ENCODE peak calls at places on chromosomes 7 and 10, in four cellular contexts. L, Z, E and R are unnamed samples.

GRCh38 chr10:10993785-10994184 is 23.9 kb upstream of the CELF2 start:
- DNase-seq in Z (no peak), E (no peak), L (no peak), R (no peak)

GRCh38 chr7:4665661-4666060 is 16.4 kb upstream of the FOXK1 start:
- DNase-seq in Z (no peak), E (no peak), L (no peak), R (no peak)

GRCh38 chr7:91263359-91264082 is 712 bp upstream of the FZD1 start:
- DNase-seq in Z (peak), E (no peak), L (no peak), R (no peak)

GRCh38 chr7:132469264-132469663 is 107.0 kb downstream of the PLXNA4 start:
- DNase-seq in E (no peak), L (no peak), Z (no peak), R (no peak)

GRCh38 chr7:1021931-1022330 is 22.4 kb upstream of the GPR146 start:
- DNase-seq in L (no peak), E (no peak), Z (no peak), R (no peak)

GRCh38 chr7:44278451-44279161 is 46.8 kb downstream of the CAMK2B start:
- DNase-seq in Z (no peak), E (no peak), L (no peak), R (no peak)

GRCh38 chr10:133528845-133529575 is 1.8 kb downstream of the CYP2E1 start:
- DNase-seq in L (no peak), E (no peak), Z (peak), R (no peak)

GRCh38 chr7:98329100-98329871 is 47.8 kb downstream of the BRI3 start:
- DNase-seq in E (no peak), L (no peak), Z (no peak), R (no peak)

GRCh38 chr10:101291254-101292193 is 62.3 kb upstream of the LBX1 start:
- DNase-seq in L (no peak), E (peak), Z (peak), R (no peak)

GRCh38 chr7:34073676-34074075 is 168.3 kb downstream of the BMPER start:
- DNase-seq in E (no peak), L (no peak), Z (no peak), R (no peak)

GRCh38 chr10:31630866-31631567 is 297.6 kb downstream of the ARHGAP12 start:
- DNase-seq in L (no peak), E (no peak), Z (no peak), R (no peak)

GRCh38 chr7:100590077-100590737 is 4.1 kb downstream of the FBXO24 start:
- DNase-seq in E (no peak), L (no peak), Z (no peak), R (no peak)

GRCh38 chr7:112084506-112084905 is 121.7 kb downstream of the DOCK4 start:
- DNase-seq in L (no peak), Z (no peak), E (no peak), R (no peak)

GRCh38 chr10:32961892-32962369 is 3.9 kb upstream of the ITGB1 start:
- DNase-seq in E (peak), L (peak), Z (peak), R (no peak)

GRCh38 chr7:132654150-132654549 is 77.9 kb upstream of the PLXNA4 start:
- DNase-seq in Z (peak), L (peak), E (no peak), R (no peak)

GRCh38 chr7:74405191-74405898 is 48.4 kb upstream of the GTF2IRD1 start:
- DNase-seq in L (no peak), Z (peak), E (no peak), R (no peak)

GRCh38 chr10:29646238-29646902 is 11.6 kb upstream of the SVIL start:
- DNase-seq in E (no peak), L (no peak), Z (no peak), R (no peak)

GRCh38 chr7:42236266-42237161 is 495 bp downstream of the GLI3 start:
- DNase-seq in L (no peak), E (no peak), Z (no peak), R (no peak)

GRCh38 chr7:42237891-42238531 is 1.0 kb upstream of the GLI3 start:
- DNase-seq in L (no peak), E (no peak), Z (peak), R (no peak)

GRCh38 chr7:42235734-42236133 is 1.3 kb downstream of the GLI3 start:
- DNase-seq in E (no peak), L (no peak), Z (no peak), R (no peak)

GRCh38 chr7:42238709-42239395 is 1.8 kb upstream of the GLI3 start:
- DNase-seq in L (no peak), E (no peak), Z (peak), R (no peak)

GRCh38 chr7:42237162-42237821 is at the start of gene GLI3:
- DNase-seq in L (no peak), E (no peak), Z (peak), R (no peak)
- TF ChIP-seq CTCF in L (no peak), E (no peak), Z (no peak), R (no peak)

GRCh38 chr7:104096683-104097082 is 107.2 kb upstream of the RELN start:
- DNase-seq in Z (peak), E (peak), L (peak), R (no peak)
- TF ChIP-seq TCF7L2 in Z (no peak), E (no peak), L (no peak), R (no peak)

DNA sequence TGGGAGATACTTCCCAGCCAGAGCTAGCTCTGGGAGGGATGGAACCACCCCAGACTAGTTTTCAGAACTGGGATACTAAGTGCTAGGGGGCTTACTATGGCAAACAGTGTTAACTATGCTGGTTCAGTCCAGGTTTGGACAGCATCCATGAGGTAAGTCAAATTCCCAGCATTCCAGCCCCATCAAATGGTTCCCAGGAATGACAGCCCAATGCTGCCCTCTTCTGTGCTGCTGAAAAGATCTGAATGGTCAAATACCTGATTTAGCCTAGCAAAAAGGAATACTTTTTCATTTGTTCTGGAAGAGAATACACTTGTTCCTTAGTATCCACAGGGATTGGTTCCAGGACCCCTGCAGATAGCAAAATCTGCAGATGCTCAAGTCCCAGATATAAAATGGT is 141.8 kb upstream of the CCDC6 start:
- DNase-seq in E (peak), L (peak), Z (no peak), R (no peak)
- TF ChIP-seq CTCF in E (peak), L (peak), Z (peak), R (peak)

GRCh38 chr10:80168111-80168511 is 35.6 kb downstream of the PLAC9 start:
- DNase-seq in E (no peak), Z (no peak), L (no peak), R (no peak)
- TF ChIP-seq TCF7L2 in E (no peak), Z (no peak), L (no peak), R (no peak)

DNA sequence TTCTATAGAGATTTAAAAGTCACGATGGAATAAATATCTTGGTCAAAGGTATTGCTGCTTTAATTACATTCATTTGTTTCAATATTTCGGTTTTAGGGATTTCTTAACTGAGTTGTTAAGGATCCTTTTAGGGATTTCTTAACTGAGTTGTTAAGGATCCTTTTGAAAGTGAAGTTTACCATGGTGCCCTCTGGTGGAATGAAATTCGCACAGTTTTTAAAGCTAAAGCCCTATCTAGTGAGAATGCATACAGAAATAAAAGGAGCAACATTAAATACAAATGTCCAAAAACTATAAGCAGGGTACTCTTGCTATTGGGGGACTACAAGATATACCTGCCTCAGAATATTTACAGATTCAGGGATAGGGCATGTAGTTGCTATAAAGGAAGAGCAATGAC is 193.7 kb downstream of the RNLS start:
- DNase-seq in Z (no peak), L (no peak), E (peak), R (no peak)
- TF ChIP-seq CTCF in Z (no peak), L (peak), E (peak), R (peak)

DNA sequence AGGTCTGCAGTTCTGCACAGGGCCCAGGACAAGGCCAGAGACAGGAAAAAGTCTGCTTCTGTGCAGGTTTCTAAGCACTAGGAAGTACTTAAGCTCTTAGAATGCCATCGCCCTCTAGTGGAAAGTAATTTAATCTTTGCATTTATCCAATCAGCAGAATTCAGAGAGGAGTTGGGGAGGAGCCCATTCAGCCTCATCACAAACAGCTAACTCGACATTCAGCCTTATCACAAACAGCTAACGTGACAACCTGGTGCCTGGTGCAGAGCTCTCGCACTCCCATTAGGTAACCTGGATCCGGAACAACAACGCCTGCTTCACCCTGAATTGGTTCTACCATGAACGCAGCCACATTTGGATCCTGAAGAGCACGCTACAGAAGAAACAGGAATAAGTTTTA is 15.2 kb downstream of the OAT start:
- DNase-seq in E (peak), L (peak), Z (peak), R (peak)
- TF ChIP-seq TCF7L2 in E (no peak), L (no peak), Z (no peak), R (no peak)